ENCODE peak calls at places on chromosomes 11 and 22, in nine cellular contexts. R, B, F, Y, W, V, D, S and P are unnamed samples.

GRCh38 chr11:105538531-105538930 is 71.3 kb upstream of the GRIA4 start:
- DNase-seq in R (no peak), B (no peak), F (no peak), Y (no peak), W (no peak), V (no peak), D (no peak), S (no peak), P (no peak)

GRCh38 chr11:61684870-61685610 is 4.8 kb downstream of the DAGLA start:
- DNase-seq in R (no peak), B (no peak), F (no peak), Y (no peak), W (no peak), V (no peak), D (no peak), S (no peak), P (no peak)

GRCh38 chr11:125921042-125921441 is 16.7 kb downstream of the DDX25 start:
- DNase-seq in R (no peak), B (no peak), F (no peak), Y (no peak), W (no peak), V (no peak), D (no peak), S (no peak), P (no peak)

GRCh38 chr11:129967996-129968395 is 34.6 kb downstream of the PRDM10 start:
- DNase-seq in R (no peak), B (no peak), F (no peak), Y (no peak), W (no peak), V (no peak), D (no peak), S (no peak), P (no peak)

GRCh38 chr11:1831338-1832180 is 3.2 kb upstream of the SYT8 start:
- DNase-seq in R (no peak), B (no peak), F (no peak), Y (no peak), W (no peak), V (no peak), D (no peak), S (no peak), P (no peak)

GRCh38 chr22:17096095-17096494 is 11.3 kb downstream of the IL17RA start:
- DNase-seq in R (no peak), B (no peak), F (no peak), Y (no peak), W (no peak), V (no peak), D (no peak), S (no peak), P (no peak)

GRCh38 chr11:46977038-46977818 is 40.7 kb downstream of the CSTPP1 start:
- DNase-seq in R (no peak), B (no peak), F (no peak), Y (no peak), W (no peak), V (no peak), D (no peak), S (peak), P (no peak)

GRCh38 chr11:119729581-119730346 is 764 bp upstream of the NECTIN1 start:
- DNase-seq in R (no peak), B (peak), F (no peak), Y (no peak), W (no peak), V (peak), D (no peak), S (peak), P (peak)

GRCh38 chr22:25067851-25068421 is 115.4 kb downstream of the KIAA1671 start:
- DNase-seq in R (no peak), B (no peak), F (peak), Y (no peak), W (no peak), V (no peak), D (no peak), S (no peak), P (no peak)

GRCh38 chr11:15780837-15781236 is 575.5 kb downstream of the SOX6 start:
- DNase-seq in R (no peak), B (no peak), F (no peak), Y (no peak), W (no peak), V (no peak), D (no peak), S (no peak), P (no peak)

GRCh38 chr22:21917206-21917958 is 35.3 kb downstream of the PPM1F start:
- DNase-seq in R (peak), B (no peak), F (no peak), Y (no peak), W (no peak), V (no peak), D (no peak), S (peak), P (no peak)

GRCh38 chr11:61545341-61545740 is 35.5 kb downstream of the SYT7 start:
- DNase-seq in R (no peak), B (no peak), F (no peak), Y (no peak), W (no peak), V (peak), D (no peak), S (no peak), P (peak)

GRCh38 chr11:48093795-48094642 is 113.7 kb downstream of the PTPRJ start:
- DNase-seq in R (no peak), B (no peak), F (no peak), Y (peak), W (no peak), V (peak), D (peak), S (no peak), P (no peak)

GRCh38 chr11:47130541-47130940 is 46.1 kb downstream of the ARFGAP2 start:
- DNase-seq in R (no peak), B (no peak), F (no peak), Y (peak), W (no peak), V (no peak), D (peak), S (no peak), P (no peak)

GRCh38 chr11:66639066-66639813 is 737 bp downstream of the RBM4 start:
- DNase-seq in R (no peak), B (peak), F (peak), Y (no peak), W (no peak), V (no peak), D (no peak), S (no peak), P (peak)

GRCh38 chr22:22880645-22881044 is 7.0 kb upstream of the IGLL5 start:
- DNase-seq in R (no peak), B (no peak), F (no peak), Y (no peak), W (no peak), V (no peak), D (no peak), S (no peak), P (no peak)